ENCODE peak calls at places on chromosomes 7 and 10, in seven cellular contexts. H is lower leg skin, L is right lobe of liver, J is PC-3, V is dorsolateral prefrontal cortex, C is AG09309, Q is neural crest cell. X is an unnamed sample.

GRCh38 chr7:20440472-20441105 is 109.9 kb downstream of the ITGB8 start:
- DNase-seq in C (no peak), J (peak), L (no peak), H (no peak), Q (peak), V (no peak), X (no peak)

GRCh38 chr10:46523119-46523880 is 33.2 kb downstream of the GPRIN2 start:
- DNase-seq in H (no peak), J (peak), V (peak), L (peak), Q (no peak), C (no peak), X (peak)

GRCh38 chr7:106986450-106986977 is 58.0 kb upstream of the PRKAR2B start:
- DNase-seq in C (no peak), H (no peak), V (no peak), L (no peak), Q (no peak), J (no peak), X (no peak)

GRCh38 chr7:37220664-37221063 is 228.0 kb downstream of the ELMO1 start:
- DNase-seq in Q (no peak), C (no peak), V (no peak), J (no peak), H (no peak), L (no peak), X (no peak)

GRCh38 chr7:114852275-114852674 is 69.6 kb upstream of the MDFIC start:
- DNase-seq in Q (no peak), C (no peak), J (no peak), L (no peak), V (no peak), H (no peak), X (no peak)

GRCh38 chr7:46479680-46480079 is 558.6 kb upstream of the IGFBP3 start:
- DNase-seq in J (no peak), V (no peak), L (no peak), H (no peak), C (no peak), Q (no peak), X (no peak)

GRCh38 chr10:124701881-124702656 is 42.1 kb downstream of the FAM53B start:
- DNase-seq in C (no peak), Q (no peak), H (no peak), J (no peak), V (peak), L (peak), X (peak)

GRCh38 chr10:126262971-126263370 is 125.3 kb downstream of the ADAM12 start:
- DNase-seq in V (no peak), H (no peak), J (no peak), C (no peak), Q (no peak), L (no peak), X (no peak)

GRCh38 chr10:103543617-103544525 is 50.4 kb downstream of the NEURL1 start:
- DNase-seq in Q (no peak), C (no peak), H (no peak), V (no peak), J (no peak), L (no peak), X (no peak)

DNA sequence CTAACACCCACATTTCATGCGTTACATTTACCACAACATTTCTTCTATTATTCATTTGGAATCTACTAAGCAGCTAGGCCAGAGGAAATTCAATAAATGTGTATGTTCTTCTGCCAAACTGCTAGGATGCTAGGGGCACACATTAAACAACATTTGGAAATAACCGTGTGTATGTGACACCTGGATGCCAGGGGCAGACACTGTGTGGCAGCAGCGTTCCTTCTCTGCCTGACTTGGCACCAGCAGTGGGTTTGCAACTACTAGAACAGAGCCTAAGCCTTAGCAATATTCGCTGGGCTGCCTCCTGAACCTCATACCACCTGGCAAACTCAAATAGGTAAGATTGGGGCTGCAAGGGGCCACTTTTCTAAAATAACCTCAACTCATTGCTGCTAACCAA is 182.1 kb downstream of the CHCHD3 start:
- DNase-seq in C (no peak), H (no peak), L (no peak), J (no peak), V (no peak), Q (no peak), X (no peak)
- TF ChIP-seq CTCF in C (peak), H (no peak), L (no peak), J (no peak), V (no peak), Q (no peak), X (no peak)

GRCh38 chr7:28078036-28078901 is 102.3 kb downstream of the JAZF1 start:
- DNase-seq in L (no peak), Q (peak), V (no peak), H (peak), C (no peak), J (peak), X (no peak)
- TF ChIP-seq CTCF in L (peak), Q (peak), V (peak), H (peak), C (peak), J (peak), X (peak)

DNA sequence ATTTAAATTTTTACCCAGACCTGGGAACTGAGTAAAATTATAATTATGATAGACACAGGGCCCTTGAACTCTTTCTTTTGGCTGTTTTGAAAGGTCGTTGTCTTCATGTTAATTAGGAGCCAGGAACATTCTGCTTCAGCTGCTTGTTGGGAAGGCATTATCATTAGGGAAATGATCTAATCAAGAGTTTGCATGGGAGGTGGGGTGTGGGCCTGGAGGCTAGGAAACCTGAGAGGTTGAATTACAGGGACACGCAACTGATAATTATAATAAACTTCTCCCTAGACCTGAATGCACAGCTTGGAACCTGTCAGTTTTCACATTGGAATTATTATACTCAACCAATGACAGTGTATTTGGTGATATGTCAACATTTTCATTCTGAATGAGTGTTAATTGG is 237.7 kb downstream of the CACNB2 start:
- DNase-seq in J (no peak), H (no peak), C (no peak), V (no peak), Q (no peak), L (no peak), X (no peak)
- TF ChIP-seq CTCF in J (no peak), H (no peak), C (no peak), V (no peak), Q (no peak), L (no peak), X (no peak)

DNA sequence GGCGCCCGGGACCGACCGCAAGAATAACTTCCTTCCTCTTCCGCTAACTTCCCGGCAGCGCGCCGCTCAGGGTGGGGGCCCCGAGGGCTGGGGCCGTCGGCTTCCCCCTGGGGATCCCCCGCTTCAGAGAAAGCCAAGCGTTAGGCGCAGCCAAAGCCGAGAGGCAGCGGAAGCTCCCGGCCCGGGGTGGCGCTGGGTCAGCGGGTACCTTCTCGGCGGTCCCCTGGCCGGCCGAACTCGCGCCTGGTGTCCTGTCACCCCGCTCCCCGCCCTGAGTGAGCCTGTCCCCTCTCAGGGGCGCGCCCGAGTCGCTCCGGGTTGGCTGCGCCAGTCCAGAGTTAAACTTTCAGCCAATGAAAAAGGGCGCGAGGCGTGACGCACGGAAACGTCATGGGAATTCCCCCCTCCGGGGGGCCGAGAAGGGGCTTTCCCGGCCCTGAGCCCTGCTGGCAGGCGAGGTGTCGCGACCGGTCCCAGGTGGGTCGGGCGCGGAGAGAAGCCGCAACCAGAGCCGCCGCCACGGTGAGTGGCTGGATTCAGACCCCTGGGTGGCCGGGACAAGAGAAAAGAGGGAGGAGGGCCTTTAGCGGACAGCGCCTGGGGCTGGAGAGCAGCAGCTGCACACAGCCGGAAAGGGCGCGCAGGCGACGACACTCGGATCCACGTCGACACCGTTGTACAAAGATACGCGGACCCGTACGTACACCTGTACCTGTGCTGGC is 1.3 kb upstream of the NFKB2 start:
- DNase-seq in Q (peak), J (peak), V (peak), H (peak), C (peak), L (peak), X (peak)
- TF ChIP-seq CTCF in Q (peak), J (peak), V (peak), H (peak), C (peak), L (peak), X (peak)

X was measured in mesothelial cell of epicardium.